ENCODE peak calls at places on chromosomes 4 and X, in six cellular contexts. One of them, this sample, is unnamed.

GRCh38 chrX:87571965-87572364 is 54.4 kb downstream of the KLHL4 start:
- DNase-seq in naive thymus-derived CD4-positive, alpha-beta T cell: no peak
- DNase-seq in SW 1271: no peak
- DNase-seq in HTR-8/SVneo: no peak
- DNase-seq in germinal center: no peak
- DNase-seq in COR-L47: no peak
- DNase-seq in this sample: no peak

GRCh38 chr4:123415977-123416376 is 19.4 kb downstream of the SPRY1 start:
- DNase-seq in naive thymus-derived CD4-positive, alpha-beta T cell: no peak
- DNase-seq in SW 1271: peak
- DNase-seq in HTR-8/SVneo: no peak
- DNase-seq in germinal center: no peak
- DNase-seq in COR-L47: no peak
- DNase-seq in this sample: peak

GRCh38 chr4:127781303-127782024 is 658 bp upstream of the HSPA4L start:
- DNase-seq in naive thymus-derived CD4-positive, alpha-beta T cell: peak
- DNase-seq in SW 1271: no peak
- DNase-seq in HTR-8/SVneo: no peak
- DNase-seq in germinal center: no peak
- DNase-seq in COR-L47: no peak
- DNase-seq in this sample: no peak

GRCh38 chr4:89226665-89227572 is 80.7 kb downstream of the GPRIN3 start:
- DNase-seq in naive thymus-derived CD4-positive, alpha-beta T cell: peak
- DNase-seq in SW 1271: no peak
- DNase-seq in HTR-8/SVneo: peak
- DNase-seq in germinal center: peak
- DNase-seq in COR-L47: peak
- DNase-seq in this sample: peak

GRCh38 chrX:12891167-12891566 is 15.3 kb upstream of the TLR8 start:
- DNase-seq in naive thymus-derived CD4-positive, alpha-beta T cell: no peak
- DNase-seq in SW 1271: no peak
- DNase-seq in HTR-8/SVneo: no peak
- DNase-seq in germinal center: no peak
- DNase-seq in COR-L47: no peak
- DNase-seq in this sample: no peak

GRCh38 chr4:183256756-183257385 is 63.2 kb downstream of the CLDN22 start:
- DNase-seq in naive thymus-derived CD4-positive, alpha-beta T cell: peak
- DNase-seq in SW 1271: peak
- DNase-seq in HTR-8/SVneo: peak
- DNase-seq in germinal center: peak
- DNase-seq in COR-L47: peak
- DNase-seq in this sample: peak

GRCh38 chrX:24202465-24203031 is 53.0 kb downstream of the ZFX start:
- DNase-seq in naive thymus-derived CD4-positive, alpha-beta T cell: no peak
- DNase-seq in SW 1271: no peak
- DNase-seq in HTR-8/SVneo: no peak
- DNase-seq in germinal center: no peak
- DNase-seq in COR-L47: no peak
- DNase-seq in this sample: no peak

GRCh38 chr4:168805341-168805740 is 204.7 kb downstream of the CBR4 start:
- DNase-seq in naive thymus-derived CD4-positive, alpha-beta T cell: no peak
- DNase-seq in SW 1271: no peak
- DNase-seq in HTR-8/SVneo: no peak
- DNase-seq in germinal center: no peak
- DNase-seq in COR-L47: no peak
- DNase-seq in this sample: no peak

GRCh38 chr4:93466440-93466839 is 362.1 kb upstream of the ATOH1 start:
- DNase-seq in naive thymus-derived CD4-positive, alpha-beta T cell: no peak
- DNase-seq in SW 1271: no peak
- DNase-seq in HTR-8/SVneo: no peak
- DNase-seq in germinal center: no peak
- DNase-seq in COR-L47: no peak
- DNase-seq in this sample: no peak

GRCh38 chr4:132504438-132504837 is 644.7 kb upstream of the PCDH10 start:
- DNase-seq in naive thymus-derived CD4-positive, alpha-beta T cell: no peak
- DNase-seq in SW 1271: no peak
- DNase-seq in HTR-8/SVneo: no peak
- DNase-seq in germinal center: no peak
- DNase-seq in COR-L47: no peak
- DNase-seq in this sample: no peak

GRCh38 chr4:77434299-77435092 is 171.1 kb upstream of the CXCL13 start:
- DNase-seq in naive thymus-derived CD4-positive, alpha-beta T cell: no peak
- DNase-seq in SW 1271: no peak
- DNase-seq in HTR-8/SVneo: no peak
- DNase-seq in germinal center: no peak
- DNase-seq in COR-L47: no peak
- DNase-seq in this sample: no peak

GRCh38 chr4:78298618-78299017 is 241.5 kb downstream of the FRAS1 start:
- DNase-seq in naive thymus-derived CD4-positive, alpha-beta T cell: no peak
- DNase-seq in SW 1271: no peak
- DNase-seq in HTR-8/SVneo: peak
- DNase-seq in germinal center: no peak
- DNase-seq in COR-L47: no peak
- DNase-seq in this sample: no peak

GRCh38 chr4:519885-520595 is 21.0 kb downstream of the PIGG start:
- DNase-seq in naive thymus-derived CD4-positive, alpha-beta T cell: no peak
- DNase-seq in SW 1271: no peak
- DNase-seq in HTR-8/SVneo: no peak
- DNase-seq in germinal center: no peak
- DNase-seq in COR-L47: no peak
- DNase-seq in this sample: no peak

GRCh38 chr4:123484291-123484926 is 87.8 kb downstream of the SPRY1 start:
- DNase-seq in naive thymus-derived CD4-positive, alpha-beta T cell: no peak
- DNase-seq in SW 1271: no peak
- DNase-seq in HTR-8/SVneo: no peak
- DNase-seq in germinal center: no peak
- DNase-seq in COR-L47: peak
- DNase-seq in this sample: no peak

GRCh38 chr4:138911903-138912713 is 103.5 kb upstream of the NOCT start:
- DNase-seq in naive thymus-derived CD4-positive, alpha-beta T cell: no peak
- DNase-seq in SW 1271: no peak
- DNase-seq in HTR-8/SVneo: no peak
- DNase-seq in germinal center: no peak
- DNase-seq in COR-L47: peak
- DNase-seq in this sample: no peak

GRCh38 chr4:64539234-64539849 is 130.1 kb upstream of the TECRL start:
- DNase-seq in naive thymus-derived CD4-positive, alpha-beta T cell: no peak
- DNase-seq in SW 1271: no peak
- DNase-seq in HTR-8/SVneo: peak
- DNase-seq in germinal center: peak
- DNase-seq in COR-L47: peak
- DNase-seq in this sample: peak

GRCh38 chrX:144006811-144007210 is 122.9 kb downstream of the UBE2NL start:
- DNase-seq in naive thymus-derived CD4-positive, alpha-beta T cell: no peak
- DNase-seq in SW 1271: peak
- DNase-seq in HTR-8/SVneo: no peak
- DNase-seq in germinal center: no peak
- DNase-seq in COR-L47: no peak
- DNase-seq in this sample: no peak

GRCh38 chr4:184450045-184450444 is 24.3 kb downstream of the IRF2 start:
- DNase-seq in naive thymus-derived CD4-positive, alpha-beta T cell: no peak
- DNase-seq in SW 1271: no peak
- DNase-seq in HTR-8/SVneo: peak
- DNase-seq in germinal center: no peak
- DNase-seq in COR-L47: no peak
- DNase-seq in this sample: no peak

GRCh38 chr4:55386073-55386472 is 9.7 kb upstream of the TMEM165 start:
- DNase-seq in naive thymus-derived CD4-positive, alpha-beta T cell: no peak
- DNase-seq in SW 1271: no peak
- DNase-seq in HTR-8/SVneo: no peak
- DNase-seq in germinal center: peak
- DNase-seq in COR-L47: no peak
- DNase-seq in this sample: peak

GRCh38 chr4:6943870-6944195 is 34.2 kb downstream of the TBC1D14 start:
- DNase-seq in naive thymus-derived CD4-positive, alpha-beta T cell: no peak
- DNase-seq in SW 1271: no peak
- DNase-seq in HTR-8/SVneo: no peak
- DNase-seq in germinal center: no peak
- DNase-seq in COR-L47: no peak
- DNase-seq in this sample: no peak

GRCh38 chrX:43971966-43972961 is 926 bp downstream of the NDP start:
- DNase-seq in naive thymus-derived CD4-positive, alpha-beta T cell: no peak
- DNase-seq in SW 1271: no peak
- DNase-seq in HTR-8/SVneo: no peak
- DNase-seq in germinal center: no peak
- DNase-seq in COR-L47: no peak
- DNase-seq in this sample: no peak

GRCh38 chr4:46586566-46586965 is 196.6 kb upstream of the GABRA2 start:
- DNase-seq in naive thymus-derived CD4-positive, alpha-beta T cell: no peak
- DNase-seq in SW 1271: no peak
- DNase-seq in HTR-8/SVneo: no peak
- DNase-seq in germinal center: no peak
- DNase-seq in COR-L47: no peak
- DNase-seq in this sample: no peak

GRCh38 chr4:141142423-141142822 is 9.2 kb upstream of the RNF150 start:
- DNase-seq in naive thymus-derived CD4-positive, alpha-beta T cell: no peak
- DNase-seq in SW 1271: no peak
- DNase-seq in HTR-8/SVneo: no peak
- DNase-seq in germinal center: no peak
- DNase-seq in COR-L47: no peak
- DNase-seq in this sample: no peak

GRCh38 chr4:2940267-2941137 is 22.7 kb downstream of the NOP14 start:
- DNase-seq in naive thymus-derived CD4-positive, alpha-beta T cell: no peak
- DNase-seq in SW 1271: no peak
- DNase-seq in HTR-8/SVneo: no peak
- DNase-seq in germinal center: no peak
- DNase-seq in COR-L47: no peak
- DNase-seq in this sample: no peak

This sample was measured in Jurkat, Clone E6-1.